ENCODE peak calls at places on chromosome 1, in nine cellular contexts. K, G, M, H, R, Z, L, Y and F are unnamed samples.

GRCh38 chr1:114108741-114109255 is 44.9 kb downstream of the SYT6 start:
- DNase-seq in K (no peak), G (no peak), M (peak), H (no peak), R (no peak), Z (no peak), L (no peak), Y (no peak), F (no peak)

GRCh38 chr1:245901565-245901964 is 605.5 kb downstream of the SMYD3 start:
- DNase-seq in K (no peak), G (no peak), M (no peak), H (no peak), R (no peak), Z (no peak), L (no peak), Y (no peak), F (no peak)

GRCh38 chr1:67780637-67781036 is 52.6 kb downstream of the GNG12 start:
- DNase-seq in K (no peak), G (no peak), M (no peak), H (no peak), R (no peak), Z (no peak), L (no peak), Y (no peak), F (no peak)

GRCh38 chr1:115677172-115677542 is 35.4 kb downstream of the VANGL1 start:
- DNase-seq in K (no peak), G (no peak), M (no peak), H (no peak), R (no peak), Z (no peak), L (no peak), Y (no peak), F (no peak)

GRCh38 chr1:233657466-233657865 is 43.6 kb downstream of the KCNK1 start:
- DNase-seq in K (no peak), G (no peak), M (no peak), H (no peak), R (no peak), Z (no peak), L (no peak), Y (no peak), F (no peak)

GRCh38 chr1:45755697-45756096 is 5.2 kb upstream of the IPP start:
- DNase-seq in K (no peak), G (no peak), M (no peak), H (no peak), R (no peak), Z (no peak), L (no peak), Y (no peak), F (no peak)

GRCh38 chr1:234962340-234962989 is 166.2 kb downstream of the TOMM20 start:
- DNase-seq in K (peak), G (no peak), M (no peak), H (peak), R (no peak), Z (peak), L (no peak), Y (peak), F (no peak)

GRCh38 chr1:18105196-18105595 is 2.4 kb upstream of the IGSF21 start:
- DNase-seq in K (no peak), G (no peak), M (no peak), H (no peak), R (no peak), Z (no peak), L (no peak), Y (no peak), F (no peak)

GRCh38 chr1:43979528-43980254 is 681 bp downstream of the B4GALT2 start:
- DNase-seq in K (peak), G (no peak), M (peak), H (peak), R (peak), Z (peak), L (peak), Y (peak), F (peak)

GRCh38 chr1:6298940-6299465 is 38.1 kb upstream of the GPR153 start:
- DNase-seq in K (no peak), G (no peak), M (no peak), H (no peak), R (no peak), Z (no peak), L (no peak), Y (no peak), F (no peak)

GRCh38 chr1:229674042-229674441 is 48.0 kb downstream of the URB2 start:
- DNase-seq in K (no peak), G (no peak), M (no peak), H (no peak), R (no peak), Z (no peak), L (no peak), Y (no peak), F (no peak)

GRCh38 chr1:209583408-209583807 is at the start of gene CAMK1G:
- DNase-seq in K (peak), G (no peak), M (no peak), H (peak), R (no peak), Z (no peak), L (no peak), Y (peak), F (no peak)

GRCh38 chr1:177334276-177334675 is 163.5 kb downstream of the BRINP2 start:
- DNase-seq in K (peak), G (no peak), M (no peak), H (no peak), R (no peak), Z (peak), L (no peak), Y (peak), F (no peak)

GRCh38 chr1:230385173-230385480 is 41.0 kb downstream of the PGBD5 start:
- DNase-seq in K (no peak), G (no peak), M (no peak), H (no peak), R (no peak), Z (no peak), L (no peak), Y (no peak), F (no peak)

GRCh38 chr1:25906644-25907300 is 553 bp upstream of the STMN1 start:
- DNase-seq in K (peak), G (no peak), M (peak), H (no peak), R (no peak), Z (peak), L (peak), Y (no peak), F (no peak)

GRCh38 chr1:6743189-6744101 is 41.8 kb upstream of the CAMTA1 start:
- DNase-seq in K (peak), G (peak), M (peak), H (peak), R (no peak), Z (peak), L (peak), Y (peak), F (no peak)

GRCh38 chr1:226975259-226975908 is 35.3 kb downstream of the COQ8A start:
- DNase-seq in K (no peak), G (no peak), M (no peak), H (no peak), R (no peak), Z (no peak), L (no peak), Y (no peak), F (no peak)

GRCh38 chr1:58367217-58367616 is 179.3 kb downstream of the OMA1 start:
- DNase-seq in K (no peak), G (no peak), M (peak), H (no peak), R (no peak), Z (no peak), L (no peak), Y (no peak), F (no peak)

GRCh38 chr1:165355221-165355976 is 1.1 kb downstream of the LMX1A start:
- DNase-seq in K (no peak), G (no peak), M (no peak), H (no peak), R (no peak), Z (no peak), L (no peak), Y (no peak), F (no peak)
- H3K4me3 ChIP-seq in K (peak), G (peak), M (peak), H (no peak), R (no peak), Z (peak), L (peak), Y (no peak), F (no peak)

DNA sequence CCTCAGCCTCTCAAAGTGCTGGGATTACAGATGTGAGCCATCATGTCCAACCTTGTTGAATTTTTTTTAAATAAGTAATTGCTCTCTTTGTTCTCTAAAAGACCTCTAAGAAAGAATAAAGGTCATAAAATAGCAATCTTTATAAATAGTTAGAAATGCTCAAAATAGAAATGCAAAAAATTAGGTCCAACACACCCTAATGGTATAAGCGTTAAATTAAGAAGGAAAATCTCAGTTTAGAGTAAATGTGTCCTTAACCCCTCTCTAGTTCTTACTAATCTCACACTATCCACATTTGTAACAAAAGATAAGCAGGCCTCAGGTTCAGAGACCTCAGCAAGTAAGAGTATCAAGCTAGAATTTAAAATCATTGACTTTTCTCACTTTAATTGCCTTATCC is 38.3 kb upstream of the GLIS1 start:
- DNase-seq in K (no peak), G (no peak), M (no peak), H (no peak), R (no peak), Z (no peak), L (no peak), Y (no peak), F (no peak)
- H3K4me3 ChIP-seq in K (no peak), G (no peak), M (no peak), H (no peak), R (no peak), Z (no peak), L (no peak), Y (no peak), F (no peak)

GRCh38 chr1:88695781-88696180 is 11.7 kb downstream of the PKN2 start:
- DNase-seq in K (no peak), G (no peak), M (no peak), H (peak), R (no peak), Z (no peak), L (no peak), Y (no peak), F (no peak)
- H3K4me3 ChIP-seq in K (no peak), G (no peak), M (no peak), H (peak), R (no peak), Z (no peak), L (no peak), Y (no peak), F (no peak)

GRCh38 chr1:204295666-204296065 is 64.1 kb downstream of the PLEKHA6 start:
- DNase-seq in K (peak), G (no peak), M (peak), H (no peak), R (no peak), Z (no peak), L (peak), Y (peak), F (peak)
- H3K4me3 ChIP-seq in K (no peak), G (no peak), M (no peak), H (no peak), R (no peak), Z (no peak), L (no peak), Y (no peak), F (no peak)